ENCODE peak calls at places on chromosomes 11 and 22, in nine cellular contexts. X, T, A, I, N, C, O, F and R are unnamed samples.

GRCh38 chr22:43994416-43994815 is 29.7 kb upstream of the PARVB start:
- DNase-seq in I (no peak), F (no peak), N (no peak), C (no peak), A (no peak), O (no peak), X (no peak), T (no peak), R (no peak)

GRCh38 chr22:47043835-47044721 is 281.6 kb downstream of the TBC1D22A start:
- DNase-seq in T (no peak), N (peak), A (no peak), F (no peak), C (no peak), O (no peak), X (no peak), I (peak), R (no peak)

GRCh38 chr11:29159552-29160465 is 857.0 kb downstream of the KCNA4 start:
- DNase-seq in F (peak), X (no peak), A (no peak), N (no peak), C (no peak), I (peak), O (no peak), T (no peak), R (no peak)

GRCh38 chr22:33803883-33804282 is 116.4 kb downstream of the LARGE1 start:
- DNase-seq in F (no peak), A (no peak), T (no peak), O (no peak), I (no peak), N (no peak), X (no peak), C (no peak), R (no peak)

GRCh38 chr11:27894552-27894951 is 194.3 kb upstream of the BDNF start:
- DNase-seq in N (no peak), X (no peak), O (no peak), T (no peak), C (no peak), A (no peak), F (no peak), I (no peak), R (no peak)

GRCh38 chr11:61417670-61418069 is 12.1 kb downstream of the CPSF7 start:
- DNase-seq in F (no peak), I (no peak), T (no peak), X (no peak), N (no peak), O (no peak), A (no peak), C (no peak), R (no peak)

GRCh38 chr22:28002863-28003565 is 84.0 kb upstream of the PITPNB start:
- DNase-seq in X (no peak), I (no peak), A (no peak), N (no peak), T (no peak), C (no peak), F (no peak), O (no peak), R (no peak)

GRCh38 chr22:43745783-43746356 is 66.2 kb downstream of the EFCAB6 start:
- DNase-seq in N (no peak), O (no peak), X (no peak), T (no peak), F (no peak), A (no peak), I (no peak), C (no peak), R (no peak)

GRCh38 chr11:104000798-104001197 is 35.6 kb upstream of the DDI1 start:
- DNase-seq in F (peak), T (no peak), A (no peak), I (no peak), N (no peak), C (no peak), X (no peak), O (no peak), R (no peak)

GRCh38 chr22:27782065-27782464 is 19.5 kb downstream of the MN1 start:
- DNase-seq in A (no peak), X (no peak), O (no peak), T (no peak), N (no peak), C (no peak), I (no peak), F (no peak), R (no peak)

GRCh38 chr11:45563801-45564200 is 101.6 kb downstream of the CHST1 start:
- DNase-seq in F (no peak), T (no peak), I (no peak), O (no peak), X (no peak), A (no peak), N (no peak), C (no peak), R (no peak)

GRCh38 chr11:109696191-109696897 is 274.4 kb downstream of the C11orf87 start:
- DNase-seq in O (no peak), X (no peak), A (no peak), I (no peak), N (no peak), C (no peak), F (no peak), T (no peak), R (no peak)

GRCh38 chr11:70027451-70027850 is 50.7 kb upstream of the ANO1 start:
- DNase-seq in A (no peak), C (no peak), X (no peak), N (no peak), F (no peak), O (peak), T (no peak), I (no peak), R (no peak)

GRCh38 chr22:23376256-23376655 is 195.9 kb downstream of the BCR start:
- DNase-seq in I (peak), O (no peak), T (no peak), F (no peak), N (no peak), C (no peak), A (peak), X (no peak), R (no peak)

GRCh38 chr22:25475554-25476022 is 88.9 kb upstream of the GRK3 start:
- DNase-seq in X (no peak), T (no peak), I (no peak), F (peak), C (no peak), A (no peak), N (no peak), O (no peak), R (no peak)